ENCODE peak calls at places on chromosome 14, in four cellular contexts. J is lung microvascular endothelial cell; F is HuH-7; C is CD8-positive, alpha-beta memory T cell. D is an unnamed sample.

GRCh38 chr14:38065101-38065762 is 142.5 kb upstream of the SSTR1 start:
- DNase-seq in J (no peak), F (no peak), C (peak), D (no peak)

GRCh38 chr14:23153891-23154796 is 29.3 kb downstream of the SLC7A8 start:
- DNase-seq in J (peak), F (no peak), C (no peak), D (peak)

GRCh38 chr14:71354801-71355200 is 447.5 kb downstream of the PCNX1 start:
- DNase-seq in J (peak), F (no peak), C (no peak), D (peak)

GRCh38 chr14:49933128-49933527 is 40.2 kb downstream of the ARF6 start:
- DNase-seq in J (no peak), F (no peak), C (no peak), D (no peak)

GRCh38 chr14:95359974-95360826 is 40.5 kb upstream of the CLMN start:
- DNase-seq in J (peak), F (no peak), C (no peak), D (no peak)

GRCh38 chr14:103819503-103820307 is 27.7 kb downstream of the PPP1R13B start:
- DNase-seq in J (peak), F (no peak), C (no peak), D (no peak)

GRCh38 chr14:68790656-68791077 is 2.2 kb downstream of the ZFP36L1 start:
- DNase-seq in J (no peak), F (no peak), C (peak), D (no peak)

GRCh38 chr14:21503376-21503775 is 7.8 kb downstream of the METTL3 start:
- DNase-seq in J (no peak), F (no peak), C (no peak), D (no peak)

GRCh38 chr14:101101456-101102056 is 198.0 kb upstream of the RTL1 start:
- DNase-seq in J (no peak), F (no peak), C (no peak), D (peak)

GRCh38 chr14:42715316-42715715 is 1108.6 kb downstream of the LRFN5 start:
- DNase-seq in J (no peak), F (no peak), C (no peak), D (peak)

GRCh38 chr14:73696466-73697390 is 17.5 kb downstream of the PNMA1 start:
- DNase-seq in J (peak), F (no peak), C (no peak), D (peak)

GRCh38 chr14:20384886-20385285 is 28.4 kb downstream of the TEP1 start:
- DNase-seq in J (no peak), F (no peak), C (no peak), D (no peak)

GRCh38 chr14:93926873-93927571 is at the start of gene FAM181A:
- DNase-seq in J (no peak), F (no peak), C (no peak), D (no peak)

GRCh38 chr14:85532570-85532969 is 2.6 kb downstream of the FLRT2 start:
- DNase-seq in J (no peak), F (peak), C (no peak), D (no peak)

GRCh38 chr14:85088231-85088630 is 441.7 kb upstream of the FLRT2 start:
- DNase-seq in J (no peak), F (no peak), C (no peak), D (peak)

GRCh38 chr14:91249841-91250616 is 5.5 kb upstream of the GPR68 start:
- DNase-seq in J (peak), F (no peak), C (no peak), D (peak)

GRCh38 chr14:64763089-64763782 is 59.0 kb downstream of the PLEKHG3 start:
- DNase-seq in J (no peak), F (no peak), C (no peak), D (no peak)